ENCODE peak calls at places on chromosomes 3 and 15, in seven cellular contexts. Y is AG04450, O is OCI-LY7, W is fibroblast of mammary gland, T is K562, J is fibroblast of the aortic adventitia, I is esophagus muscularis mucosa. U is an unnamed sample.

GRCh38 chr15:68609618-68610017 is 30.8 kb downstream of the CORO2B start:
- DNase-seq in I (peak; percentile 93), O (no peak), J (peak; percentile 94), T (no peak), W (peak; percentile 97), Y (no peak), U (peak; percentile 74)

GRCh38 chr15:59186501-59186900 is 20.1 kb upstream of the LDHAL6B start:
- DNase-seq in J (peak; percentile 70), Y (peak; percentile 63), T (no peak), O (no peak), I (no peak), W (peak; percentile 69), U (peak; percentile 81)

GRCh38 chr15:32898991-32899613 is 181.3 kb downstream of the GREM1 start:
- DNase-seq in J (no peak), I (no peak), W (no peak), Y (no peak), O (peak; percentile 68), T (no peak), U (peak; percentile 23)

GRCh38 chr15:64776402-64776786 is 1.0 kb upstream of the RBPMS2 start:
- DNase-seq in T (no peak), W (no peak), O (no peak), Y (no peak), I (no peak), J (no peak), U (no peak)

GRCh38 chr15:81285461-81285860 is 38.5 kb downstream of the STARD5 start:
- DNase-seq in I (no peak), J (no peak), O (no peak), T (no peak), W (no peak), Y (no peak), U (no peak)

GRCh38 chr15:58165661-58166060 is 27.5 kb downstream of the AQP9 start:
- DNase-seq in W (peak; percentile 43), T (peak; percentile 48), J (peak; percentile 76), I (no peak), O (no peak), Y (no peak), U (peak; percentile 79)

GRCh38 chr3:24137958-24138875 is 193.1 kb downstream of the NR1D2 start:
- DNase-seq in Y (no peak), I (peak; percentile 90), T (no peak), O (peak; percentile 76), W (no peak), J (no peak), U (no peak)

GRCh38 chr15:62877276-62877857 is 165.2 kb upstream of the TPM1 start:
- DNase-seq in O (no peak), I (no peak), W (no peak), J (no peak), T (no peak), Y (no peak), U (no peak)

GRCh38 chr3:160956785-160957184 is 148.4 kb downstream of the B3GALNT1 start:
- DNase-seq in T (no peak), Y (no peak), W (peak; percentile 55), O (peak; percentile 42), I (no peak), J (peak; percentile 55), U (peak; percentile 73)

GRCh38 chr3:148585671-148586379 is 111.9 kb upstream of the AGTR1 start:
- DNase-seq in O (no peak), W (no peak), J (no peak), Y (no peak), I (no peak), T (no peak), U (no peak)

GRCh38 chr3:172189213-172189612 is 149.8 kb downstream of the FNDC3B start:
- DNase-seq in W (no peak), O (no peak), I (peak; percentile 19), Y (no peak), T (no peak), J (no peak), U (no peak)

GRCh38 chr3:120093923-120094775 is at the start of gene GSK3B:
- DNase-seq in O (peak; percentile 98), J (no peak), I (no peak), W (no peak), T (peak; percentile 84), Y (no peak), U (no peak)

GRCh38 chr15:78195735-78196201 is 38.6 kb downstream of the ACSBG1 start:
- DNase-seq in W (no peak), I (no peak), O (peak; percentile 65), J (no peak), Y (no peak), T (peak; percentile 75), U (peak; percentile 35)

DNA sequence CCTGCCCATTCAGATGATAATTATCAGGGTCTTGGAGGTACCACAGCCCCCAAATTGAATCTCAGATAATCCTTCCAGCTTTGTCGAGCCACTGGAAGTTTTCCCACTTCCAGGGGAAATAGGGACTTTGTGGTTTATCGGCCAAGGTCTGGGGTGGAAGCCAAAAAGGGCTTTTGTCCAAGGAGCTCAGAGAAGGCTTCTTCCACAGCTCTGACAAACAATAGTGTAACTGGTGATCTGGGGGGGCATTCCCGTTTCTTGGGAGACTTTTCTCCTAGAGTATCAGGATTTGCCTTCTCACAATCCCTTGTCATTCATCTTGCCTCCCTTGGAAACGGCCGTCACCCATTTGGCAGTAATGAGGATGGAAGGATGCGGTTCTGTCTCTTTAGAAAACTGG is 18.4 kb downstream of the SRGAP3 start:
- DNase-seq in I (no peak), W (peak; percentile 11), J (peak; percentile 41), Y (no peak), T (no peak), O (no peak), U (no peak)
- TF ChIP-seq CTCF in I (no peak), W (no peak), J (no peak), Y (no peak), T (no peak), O (no peak), U (no peak)

GRCh38 chr3:170040283-170040907 is 2.6 kb downstream of the GPR160 start:
- DNase-seq in W (no peak), J (no peak), Y (no peak), I (no peak), O (no peak), T (no peak), U (no peak)

GRCh38 chr3:170046269-170047132 is 8.7 kb downstream of the GPR160 start:
- DNase-seq in J (no peak), I (no peak), Y (no peak), O (no peak), T (no peak), W (no peak), U (no peak)

GRCh38 chr3:170044795-170045244 is 7.0 kb downstream of the GPR160 start:
- DNase-seq in T (no peak), Y (no peak), O (peak; percentile 95), I (no peak), J (no peak), W (no peak), U (no peak)

GRCh38 chr3:170044280-170044679 is 6.5 kb downstream of the GPR160 start:
- DNase-seq in O (no peak), I (no peak), W (no peak), Y (no peak), J (no peak), T (no peak), U (no peak)

DNA sequence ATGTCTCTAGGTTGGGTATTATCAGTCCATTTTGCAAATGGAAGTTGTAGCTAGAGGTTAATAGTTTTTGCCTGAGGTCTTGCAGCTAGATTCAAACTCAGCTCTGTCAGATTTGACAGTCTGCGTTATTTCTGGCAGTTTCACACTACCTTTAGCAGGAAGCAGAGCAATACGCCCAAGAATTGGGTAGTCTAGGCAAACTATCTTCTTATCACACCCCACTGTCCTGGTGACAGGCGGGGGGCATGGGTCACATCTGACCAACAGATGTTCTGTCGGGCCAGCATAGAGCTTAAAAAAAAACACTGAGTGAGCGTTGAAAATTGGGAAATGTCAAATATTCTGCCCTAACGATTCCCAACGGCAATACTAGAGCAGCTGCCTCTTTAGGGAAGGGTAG is 5.7 kb downstream of the GPR160 start:
- DNase-seq in J (no peak), I (no peak), W (no peak), O (no peak), T (no peak), Y (no peak), U (peak; percentile 61)
- H3K4me3 ChIP-seq in J (no peak overlapping the region), I (no peak overlapping the region), W (no peak overlapping the region), O (peak overlapping the region; percentile 57), T (no peak overlapping the region), Y (no peak overlapping the region), U (no peak overlapping the region)

GRCh38 chr15:61116830-61117229 is 112.3 kb downstream of the RORA start:
- DNase-seq in Y (no peak), O (no peak), J (no peak), T (no peak), I (no peak), W (no peak), U (no peak)

GRCh38 chr15:61115241-61115640 is 113.9 kb downstream of the RORA start:
- DNase-seq in I (no peak), Y (no peak), J (no peak), T (no peak), W (peak; percentile 33), O (no peak), U (no peak)

GRCh38 chr15:61106886-61107285 is 122.2 kb downstream of the RORA start:
- DNase-seq in O (no peak), W (no peak), Y (no peak), I (no peak), T (no peak), J (no peak), U (no peak)

GRCh38 chr15:61115679-61116078 is 113.4 kb downstream of the RORA start:
- DNase-seq in Y (no peak), I (no peak), W (peak; percentile 83), J (no peak), O (no peak), T (no peak), U (no peak)

DNA sequence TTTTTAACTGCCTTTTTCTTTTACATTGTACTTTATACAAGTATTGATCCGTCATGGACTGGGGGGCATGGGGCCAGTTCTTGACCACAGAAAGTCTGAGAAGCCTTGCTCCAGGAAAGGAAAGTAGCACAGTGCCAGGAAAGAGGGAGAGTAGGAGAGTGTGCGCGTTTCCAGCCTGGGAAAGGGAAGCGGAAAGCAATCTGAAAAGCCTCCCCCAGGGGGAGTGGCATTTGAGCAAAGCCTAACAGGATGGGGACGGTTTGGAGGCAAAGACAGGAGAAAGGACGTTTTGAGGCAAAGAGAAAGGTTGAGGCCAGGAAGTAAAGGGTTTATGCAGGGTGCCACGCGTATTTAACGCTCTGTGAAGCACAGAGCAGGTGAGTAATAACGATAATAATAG is 116.9 kb downstream of the RORA start:
- DNase-seq in I (no peak), T (no peak), W (no peak), O (no peak), J (no peak), Y (no peak), U (no peak)
- TF ChIP-seq CTCF in I (no peak), T (no peak), W (peak; percentile 26), O (no peak), J (no peak), Y (no peak), U (peak; percentile 14)

GRCh38 chr3:4772171-4772804 is 206.9 kb upstream of the BHLHE40 start:
- DNase-seq in W (peak; percentile 82), I (peak; percentile 93), T (peak; percentile 29), J (peak; percentile 95), Y (peak; percentile 20), O (no peak), U (peak; percentile 70)

GRCh38 chr3:4774531-4774930 is 204.7 kb upstream of the BHLHE40 start:
- DNase-seq in J (no peak), W (no peak), T (no peak), I (no peak), O (no peak), Y (no peak), U (no peak)

GRCh38 chr3:4771238-4771637 is 208.0 kb upstream of the BHLHE40 start:
- DNase-seq in O (no peak), J (no peak), I (no peak), T (no peak), Y (no peak), W (no peak), U (no peak)

GRCh38 chr3:4773583-4773982 is 205.7 kb upstream of the BHLHE40 start:
- DNase-seq in O (no peak), T (no peak), I (no peak), J (no peak), Y (no peak), W (no peak), U (no peak)

GRCh38 chr3:4772858-4773257 is 206.4 kb upstream of the BHLHE40 start:
- DNase-seq in T (no peak), W (no peak), Y (no peak), I (no peak), O (no peak), J (no peak), U (no peak)
- H3K4me3 ChIP-seq in T (no peak overlapping the region), W (no peak overlapping the region), Y (no peak overlapping the region), I (no peak overlapping the region), O (no peak overlapping the region), J (no peak overlapping the region), U (no peak overlapping the region)